ENCODE peak calls at places on chromosomes 3 and 15, in four cellular contexts. One of them, this sample, is unnamed.

GRCh38 chr3:49723631-49724551 is at the start of gene GMPPB:
- DNase-seq in GM12892: peak; percentile 99
- DNase-seq in upper lobe of left lung: peak; percentile 99
- DNase-seq in adrenal gland: peak; percentile 99
- DNase-seq in this sample: no peak

GRCh38 chr3:113897373-113897777 is 50.4 kb upstream of the ZDHHC23 start:
- DNase-seq in upper lobe of left lung: no peak
- DNase-seq in adrenal gland: no peak
- DNase-seq in GM12892: no peak
- DNase-seq in this sample: no peak

GRCh38 chr15:38168472-38169057 is 84.1 kb upstream of the SPRED1 start:
- DNase-seq in upper lobe of left lung: no peak
- DNase-seq in GM12892: no peak
- DNase-seq in adrenal gland: no peak
- DNase-seq in this sample: no peak

GRCh38 chr3:116896116-116896515 is 186.5 kb downstream of the TUSC7 start:
- DNase-seq in upper lobe of left lung: no peak
- DNase-seq in GM12892: no peak
- DNase-seq in adrenal gland: no peak
- DNase-seq in this sample: no peak

GRCh38 chr3:181879926-181880325 is 168.2 kb downstream of the SOX2 start:
- DNase-seq in GM12892: no peak
- DNase-seq in adrenal gland: no peak
- DNase-seq in upper lobe of left lung: no peak
- DNase-seq in this sample: no peak

GRCh38 chr3:142863965-142864924 is 24.6 kb downstream of the PCOLCE2 start:
- DNase-seq in upper lobe of left lung: no peak
- DNase-seq in GM12892: no peak
- DNase-seq in adrenal gland: no peak
- DNase-seq in this sample: no peak

GRCh38 chr15:50046868-50047267 is 72.2 kb downstream of the ATP8B4 start:
- DNase-seq in upper lobe of left lung: no peak
- DNase-seq in adrenal gland: no peak
- DNase-seq in GM12892: no peak
- DNase-seq in this sample: no peak

GRCh38 chr15:92682772-92683510 is 27.4 kb upstream of the FAM174B start:
- DNase-seq in upper lobe of left lung: no peak
- DNase-seq in adrenal gland: no peak
- DNase-seq in GM12892: no peak
- DNase-seq in this sample: no peak

GRCh38 chr15:36364377-36364776 is 215.0 kb upstream of the CDIN1 start:
- DNase-seq in GM12892: no peak
- DNase-seq in upper lobe of left lung: no peak
- DNase-seq in adrenal gland: no peak
- DNase-seq in this sample: no peak

GRCh38 chr15:57994468-57995154 is 70.9 kb downstream of the ALDH1A2 start:
- DNase-seq in upper lobe of left lung: no peak
- DNase-seq in GM12892: no peak
- DNase-seq in adrenal gland: no peak
- DNase-seq in this sample: no peak

GRCh38 chr15:45496658-45497057 is 25.9 kb downstream of the SLC30A4 start:
- DNase-seq in adrenal gland: no peak
- DNase-seq in GM12892: no peak
- DNase-seq in upper lobe of left lung: no peak
- DNase-seq in this sample: no peak

GRCh38 chr15:77225088-77225487 is 154.2 kb upstream of the TSPAN3 start:
- DNase-seq in GM12892: no peak
- DNase-seq in adrenal gland: no peak
- DNase-seq in upper lobe of left lung: no peak
- DNase-seq in this sample: no peak

GRCh38 chr15:100279446-100279845 is 62.3 kb downstream of the ADAMTS17 start:
- DNase-seq in adrenal gland: no peak
- DNase-seq in upper lobe of left lung: no peak
- DNase-seq in GM12892: no peak
- DNase-seq in this sample: no peak

GRCh38 chr15:43515731-43516130 is 1.7 kb upstream of the MAP1A start:
- DNase-seq in upper lobe of left lung: no peak
- DNase-seq in GM12892: no peak
- DNase-seq in adrenal gland: peak; percentile 38
- DNase-seq in this sample: no peak

GRCh38 chr3:53845103-53845880 is 927 bp downstream of the CHDH start:
- DNase-seq in GM12892: no peak
- DNase-seq in adrenal gland: peak; percentile 76
- DNase-seq in upper lobe of left lung: peak; percentile 80
- DNase-seq in this sample: no peak

GRCh38 chr3:127702151-127702578 is 29.4 kb downstream of the ABTB1 start:
- DNase-seq in GM12892: no peak
- DNase-seq in upper lobe of left lung: no peak
- DNase-seq in adrenal gland: peak; percentile 93
- DNase-seq in this sample: no peak

GRCh38 chr15:68188647-68189046 is 16.5 kb downstream of the CALML4 start:
- DNase-seq in upper lobe of left lung: no peak
- DNase-seq in GM12892: no peak
- DNase-seq in adrenal gland: no peak
- DNase-seq in this sample: no peak

GRCh38 chr3:171286580-171287249 is 173.5 kb downstream of the TNIK start:
- DNase-seq in upper lobe of left lung: no peak
- DNase-seq in adrenal gland: no peak
- DNase-seq in GM12892: no peak
- DNase-seq in this sample: no peak

GRCh38 chr3:139312416-139312815 is 31.4 kb upstream of the MRPS22 start:
- DNase-seq in adrenal gland: no peak
- DNase-seq in upper lobe of left lung: no peak
- DNase-seq in GM12892: no peak
- DNase-seq in this sample: no peak

GRCh38 chr3:139312959-139313358 is 30.9 kb upstream of the MRPS22 start:
- DNase-seq in adrenal gland: no peak
- DNase-seq in upper lobe of left lung: no peak
- DNase-seq in GM12892: no peak
- DNase-seq in this sample: no peak

GRCh38 chr3:139309880-139310279 is 33.9 kb upstream of the MRPS22 start:
- DNase-seq in upper lobe of left lung: no peak
- DNase-seq in adrenal gland: peak; percentile 65
- DNase-seq in GM12892: no peak
- DNase-seq in this sample: no peak

GRCh38 chr3:139310474-139310933 is 33.3 kb upstream of the MRPS22 start:
- DNase-seq in upper lobe of left lung: no peak
- DNase-seq in adrenal gland: no peak
- DNase-seq in GM12892: no peak
- DNase-seq in this sample: no peak

DNA sequence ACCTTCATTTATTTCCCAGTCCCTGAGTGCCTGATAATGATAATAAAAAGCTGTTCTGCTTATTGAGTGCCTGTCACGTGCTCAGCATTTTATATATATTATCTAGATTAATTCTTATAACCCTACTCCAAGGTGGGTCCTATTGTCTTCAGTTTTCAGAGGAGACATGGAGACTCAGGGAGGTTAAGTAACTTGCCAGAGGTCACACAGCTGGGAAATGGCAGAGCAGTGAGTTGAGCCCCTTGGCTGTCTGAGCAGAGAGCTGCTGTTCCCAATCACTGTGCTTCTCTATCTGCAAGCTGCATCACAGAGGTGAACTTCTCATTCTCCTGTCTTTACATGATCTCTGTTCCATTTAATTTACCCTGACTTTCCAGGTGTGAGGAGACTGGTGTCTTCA is 32.3 kb upstream of the MRPS22 start:
- DNase-seq in GM12892: no peak
- DNase-seq in adrenal gland: no peak
- DNase-seq in upper lobe of left lung: no peak
- DNase-seq in this sample: no peak
- TF ChIP-seq POLR2A in GM12892: no peak
- TF ChIP-seq POLR2A in adrenal gland: no peak
- TF ChIP-seq POLR2A in upper lobe of left lung: no peak
- TF ChIP-seq POLR2A in this sample: no peak

DNA sequence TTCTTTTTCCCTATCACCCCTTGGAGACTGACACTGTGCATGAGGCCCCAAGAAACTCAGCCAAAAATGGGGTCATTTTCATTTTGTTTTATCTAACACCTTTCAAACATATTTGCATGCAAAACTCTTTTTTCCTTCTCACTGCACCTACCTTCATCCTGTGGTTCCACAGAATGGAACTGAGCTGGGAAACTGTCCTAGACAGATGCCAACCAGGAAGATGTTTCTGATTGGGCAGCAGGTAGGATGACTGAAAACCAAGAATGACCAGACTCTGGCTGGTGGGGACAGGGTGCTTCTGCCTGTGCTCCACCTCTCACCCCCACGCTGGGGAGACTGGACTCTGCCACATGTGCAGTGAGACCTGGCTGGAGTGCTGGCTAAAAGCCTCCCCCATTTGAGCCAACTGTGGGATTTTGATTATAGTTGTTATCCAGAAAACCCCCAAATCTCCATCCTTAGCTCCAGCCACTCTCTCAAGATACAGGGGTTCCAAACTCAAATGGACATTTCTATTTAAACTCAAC is 5.2 kb downstream of the PPIB start:
- DNase-seq in GM12892: no peak
- DNase-seq in upper lobe of left lung: no peak
- DNase-seq in adrenal gland: peak; percentile 43
- DNase-seq in this sample: no peak
- TF ChIP-seq POLR2A in GM12892: no peak
- TF ChIP-seq POLR2A in upper lobe of left lung: no peak
- TF ChIP-seq POLR2A in adrenal gland: no peak
- TF ChIP-seq POLR2A in this sample: no peak

GRCh38 chr3:9388562-9389272 is 8.7 kb upstream of the SETD5 start:
- DNase-seq in upper lobe of left lung: no peak
- DNase-seq in GM12892: no peak
- DNase-seq in adrenal gland: no peak
- DNase-seq in this sample: no peak

GRCh38 chr3:9386060-9386459 is 11.4 kb upstream of the SETD5 start:
- DNase-seq in GM12892: no peak
- DNase-seq in upper lobe of left lung: no peak
- DNase-seq in adrenal gland: no peak
- DNase-seq in this sample: no peak

GRCh38 chr3:9386501-9387321 is 10.7 kb upstream of the SETD5 start:
- DNase-seq in adrenal gland: no peak
- DNase-seq in upper lobe of left lung: no peak
- DNase-seq in GM12892: no peak
- DNase-seq in this sample: no peak

GRCh38 chr3:9387322-9387655 is 10.1 kb upstream of the SETD5 start:
- DNase-seq in adrenal gland: no peak
- DNase-seq in upper lobe of left lung: no peak
- DNase-seq in GM12892: no peak
- DNase-seq in this sample: no peak

GRCh38 chr3:9388142-9388541 is 9.3 kb upstream of the SETD5 start:
- DNase-seq in upper lobe of left lung: no peak
- DNase-seq in adrenal gland: no peak
- DNase-seq in GM12892: no peak
- DNase-seq in this sample: no peak
- TF ChIP-seq POLR2A in upper lobe of left lung: no peak
- TF ChIP-seq POLR2A in adrenal gland: no peak
- TF ChIP-seq POLR2A in GM12892: no peak
- TF ChIP-seq POLR2A in this sample: no peak

DNA sequence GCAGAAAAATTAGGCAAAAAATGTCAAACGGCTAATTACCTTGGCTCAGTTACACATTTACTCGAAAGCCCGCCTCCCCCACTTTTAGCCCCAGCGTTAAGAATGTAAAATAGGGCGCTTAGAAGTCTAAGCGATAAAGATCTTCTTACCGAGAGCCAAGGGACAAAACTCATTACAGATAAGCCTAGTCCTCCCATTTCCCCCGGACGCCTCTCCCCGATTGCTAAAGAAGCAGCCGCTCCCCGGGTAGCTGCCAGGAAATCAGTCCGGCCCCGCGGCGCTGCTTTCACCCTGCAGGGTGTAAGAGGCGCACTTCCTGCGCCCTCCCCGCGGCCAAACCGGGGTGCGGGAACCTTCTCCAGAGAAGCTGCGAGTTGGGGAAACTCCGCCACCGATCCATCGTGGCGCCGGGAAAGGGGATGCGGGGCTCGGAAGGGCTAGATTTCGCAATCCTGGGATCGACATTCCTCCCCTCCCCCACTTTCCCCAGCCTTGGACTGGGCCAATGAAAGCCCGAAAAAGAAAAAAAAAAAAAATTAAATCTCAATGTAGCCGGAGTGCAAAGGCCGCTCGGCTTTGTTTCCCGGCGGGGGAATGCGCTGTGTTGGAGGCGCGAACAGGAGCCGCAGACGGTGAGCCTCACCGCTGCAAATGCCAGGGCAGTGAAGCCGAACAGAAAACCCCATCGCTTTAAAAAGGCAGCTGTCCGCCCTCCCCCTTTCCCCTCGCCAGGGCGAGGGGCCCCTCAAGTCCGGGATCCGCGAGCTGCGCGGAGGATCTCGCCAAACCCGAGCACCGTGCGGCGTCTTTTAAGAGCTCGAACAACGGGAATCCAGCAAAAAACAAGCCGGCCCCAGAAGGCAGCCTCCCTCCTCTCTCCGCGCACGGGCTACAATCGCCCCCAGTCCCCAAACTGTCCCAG is 658 bp upstream of the PTPRG start:
- DNase-seq in upper lobe of left lung: peak; percentile 70
- DNase-seq in GM12892: peak; percentile 64
- DNase-seq in adrenal gland: peak; percentile 93
- DNase-seq in this sample: no peak
- TF ChIP-seq POLR2A in upper lobe of left lung: no peak
- TF ChIP-seq POLR2A in GM12892: peak; percentile 54
- TF ChIP-seq POLR2A in adrenal gland: peak; percentile 9
- TF ChIP-seq POLR2A in this sample: no peak